ENCODE peak calls at places on chromosomes 13 and 19, in five cellular contexts. E, I, Z, B and P are unnamed samples.

GRCh38 chr19:15417699-15418098 is 1.1 kb downstream of the AKAP8L start:
- DNase-seq in Z (no peak), B (no peak), E (no peak), I (no peak), P (no peak)

GRCh38 chr13:24851546-24851945 is 87.6 kb downstream of the RNF17 start:
- DNase-seq in Z (no peak), E (no peak), I (no peak), B (no peak), P (no peak)

GRCh38 chr19:6744381-6745288 is 5.2 kb downstream of the TRIP10 start:
- DNase-seq in Z (peak; percentile 83), I (no peak), E (peak; percentile 85), B (no peak), P (peak; percentile 80)

GRCh38 chr19:41595258-41595889 is 19.4 kb downstream of the CEACAM21 start:
- DNase-seq in I (no peak), E (peak; percentile 65), Z (peak; percentile 77), B (no peak), P (peak; percentile 95)

GRCh38 chr13:20940083-20940482 is 37.5 kb upstream of the XPO4 start:
- DNase-seq in I (no peak), E (no peak), B (no peak), Z (no peak), P (no peak)

GRCh38 chr13:64130170-64130569 is 2714.5 kb upstream of the PCDH20 start:
- DNase-seq in I (no peak), B (no peak), E (no peak), Z (no peak), P (no peak)

GRCh38 chr19:55442372-55443044 is 592 bp downstream of the SHISA7 start:
- DNase-seq in E (no peak), Z (no peak), B (no peak), I (no peak), P (no peak)

GRCh38 chr13:110356362-110356761 is 49.3 kb downstream of the COL4A2 start:
- DNase-seq in E (no peak), B (no peak), I (no peak), Z (peak; percentile 23), P (no peak)

GRCh38 chr19:44602071-44602470 is 11.3 kb upstream of the IGSF23 start:
- DNase-seq in I (no peak), Z (no peak), E (no peak), B (peak; percentile 74), P (peak; percentile 63)

GRCh38 chr19:34308381-34309367 is 54.3 kb downstream of the GARRE1 start:
- DNase-seq in E (no peak), B (no peak), I (no peak), Z (no peak), P (no peak)

GRCh38 chr13:42591602-42592001 is 17.6 kb downstream of the TNFSF11 start:
- DNase-seq in Z (no peak), I (no peak), E (no peak), B (no peak), P (no peak)

GRCh38 chr13:25688524-25688923 is 316.8 kb downstream of the ATP8A2 start:
- DNase-seq in Z (no peak), B (no peak), E (no peak), I (no peak), P (no peak)

GRCh38 chr13:86399572-86399971 is 600.4 kb upstream of the SLITRK6 start:
- DNase-seq in I (no peak), E (no peak), B (no peak), Z (no peak), P (no peak)

GRCh38 chr13:30982506-30982905 is 50.0 kb downstream of the TEX26 start:
- DNase-seq in Z (no peak), E (no peak), B (no peak), I (no peak), P (no peak)

GRCh38 chr19:10454267-10454666 is 33.9 kb downstream of the PDE4A start:
- DNase-seq in I (no peak), E (peak; percentile 16), Z (no peak), B (no peak), P (no peak)